ENCODE peak calls at places on chromosome 17, in seven cellular contexts. J, V, Y, O, C, D and Q are unnamed samples. For H3K4me1 and H3K36me3, the result is how much of the 10 kb centered on the place peaks cover.

GRCh38 chr17:3683054-3683511 is 12.9 kb downstream of the P2RX5 start:
- DNase-seq in J (peak), V (no peak), Y (no peak), O (peak), C (peak), D (no peak), Q (peak)

GRCh38 chr17:44602390-44602789 is 45.1 kb downstream of the FZD2 start:
- DNase-seq in J (no peak), V (no peak), Y (no peak), O (no peak), C (no peak), D (no peak), Q (no peak)

GRCh38 chr17:31320791-31321190 is 631 bp downstream of the EVI2A start:
- DNase-seq in J (no peak), V (no peak), Y (no peak), O (peak), C (no peak), D (no peak), Q (peak)

GRCh38 chr17:78675836-78676235 is 98.6 kb upstream of the DNAH17 start:
- DNase-seq in J (no peak), V (no peak), Y (no peak), O (no peak), C (no peak), D (no peak), Q (no peak)

GRCh38 chr17:39619786-39620101 is 7.0 kb upstream of the PPP1R1B start:
- DNase-seq in J (no peak), V (no peak), Y (no peak), O (no peak), C (no peak), D (no peak), Q (no peak)

GRCh38 chr17:42697108-42697811 is 14.9 kb downstream of the CNTNAP1 start:
- DNase-seq in J (no peak), V (no peak), Y (no peak), O (no peak), C (no peak), D (no peak), Q (no peak)

GRCh38 chr17:46836500-46836899 is 14.9 kb upstream of the WNT9B start:
- DNase-seq in J (no peak), V (no peak), Y (no peak), O (no peak), C (no peak), D (no peak), Q (no peak)

GRCh38 chr17:43453331-43453812 is 30.4 kb upstream of the DHX8 start:
- DNase-seq in J (no peak), V (no peak), Y (peak), O (no peak), C (peak), D (no peak), Q (no peak)

GRCh38 chr17:62162898-62163297 is 97.8 kb upstream of the MED13 start:
- DNase-seq in J (peak), V (no peak), Y (no peak), O (no peak), C (no peak), D (no peak), Q (no peak)

GRCh38 chr17:29590261-29590978 is 972 bp upstream of the GIT1 start:
- DNase-seq in J (no peak), V (no peak), Y (peak), O (peak), C (peak), D (peak), Q (peak)

GRCh38 chr17:62094175-62094574 is 29.1 kb upstream of the MED13 start:
- DNase-seq in J (no peak), V (no peak), Y (no peak), O (peak), C (no peak), D (no peak), Q (peak)

GRCh38 chr17:57442401-57442823 is 186.1 kb downstream of the MSI2 start:
- DNase-seq in J (no peak), V (no peak), Y (no peak), O (peak), C (no peak), D (no peak), Q (peak)
- H3K4me1 ChIP-seq in J (half or more), V (under half), Y (under half), O (under half), C (under half), D (half or more), Q (under half)

GRCh38 chr17:49214665-49215360 is 4.3 kb downstream of the ABI3 start:
- DNase-seq in J (no peak), V (no peak), Y (no peak), O (no peak), C (no peak), D (peak), Q (no peak)

GRCh38 chr17:49217651-49218413 is 7.3 kb downstream of the ABI3 start:
- DNase-seq in J (no peak), V (no peak), Y (peak), O (no peak), C (peak), D (peak), Q (no peak)

GRCh38 chr17:49213803-49214202 is 3.3 kb downstream of the ABI3 start:
- DNase-seq in J (no peak), V (no peak), Y (no peak), O (no peak), C (no peak), D (no peak), Q (no peak)

GRCh38 chr17:49216953-49217650 is 6.6 kb downstream of the ABI3 start:
- DNase-seq in J (no peak), V (peak), Y (peak), O (no peak), C (peak), D (peak), Q (no peak)

DNA sequence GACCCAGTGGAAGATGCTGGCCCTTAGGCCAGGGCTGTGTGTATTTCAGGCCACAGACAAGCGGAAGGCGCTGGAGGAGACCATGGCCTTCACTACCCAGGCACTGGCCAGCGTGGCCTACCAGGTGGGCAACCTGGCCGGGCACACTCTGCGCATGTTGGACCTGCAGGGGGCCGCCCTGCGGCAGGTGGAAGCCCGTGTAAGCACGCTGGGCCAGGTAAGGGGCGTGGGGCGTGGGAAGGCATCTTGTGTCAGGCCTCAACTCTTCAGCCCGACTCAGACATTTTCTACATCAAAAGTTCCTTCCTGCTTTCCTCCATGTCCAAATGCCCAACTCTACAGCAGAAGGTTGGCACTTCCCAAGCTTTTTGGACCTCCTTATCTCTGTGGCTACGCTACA is 6.0 kb downstream of the ABI3 start:
- DNase-seq in J (no peak), V (no peak), Y (no peak), O (no peak), C (no peak), D (no peak), Q (no peak)
- H3K4me3 ChIP-seq in J (no peak), V (no peak), Y (no peak), O (no peak), C (no peak), D (no peak), Q (no peak)

GRCh38 chr17:35076874-35077273 is 13.4 kb upstream of the RFFL start:
- DNase-seq in J (no peak), V (no peak), Y (no peak), O (no peak), C (no peak), D (no peak), Q (no peak)

GRCh38 chr17:35081638-35082037 is 18.1 kb upstream of the RFFL start:
- DNase-seq in J (no peak), V (no peak), Y (no peak), O (no peak), C (no peak), D (no peak), Q (no peak)

GRCh38 chr17:35082073-35082657 is 18.7 kb upstream of the RFFL start:
- DNase-seq in J (peak), V (no peak), Y (no peak), O (peak), C (no peak), D (peak), Q (peak)

GRCh38 chr17:35080536-35080935 is 17.0 kb upstream of the RFFL start:
- DNase-seq in J (no peak), V (no peak), Y (no peak), O (no peak), C (no peak), D (no peak), Q (no peak)

GRCh38 chr17:35079547-35079946 is 16.0 kb upstream of the RFFL start:
- DNase-seq in J (no peak), V (no peak), Y (no peak), O (peak), C (peak), D (no peak), Q (no peak)
- H3K36me3 ChIP-seq in J (under half), V (under half), Y (under half), O (under half), C (under half), D (under half), Q (under half)

DNA sequence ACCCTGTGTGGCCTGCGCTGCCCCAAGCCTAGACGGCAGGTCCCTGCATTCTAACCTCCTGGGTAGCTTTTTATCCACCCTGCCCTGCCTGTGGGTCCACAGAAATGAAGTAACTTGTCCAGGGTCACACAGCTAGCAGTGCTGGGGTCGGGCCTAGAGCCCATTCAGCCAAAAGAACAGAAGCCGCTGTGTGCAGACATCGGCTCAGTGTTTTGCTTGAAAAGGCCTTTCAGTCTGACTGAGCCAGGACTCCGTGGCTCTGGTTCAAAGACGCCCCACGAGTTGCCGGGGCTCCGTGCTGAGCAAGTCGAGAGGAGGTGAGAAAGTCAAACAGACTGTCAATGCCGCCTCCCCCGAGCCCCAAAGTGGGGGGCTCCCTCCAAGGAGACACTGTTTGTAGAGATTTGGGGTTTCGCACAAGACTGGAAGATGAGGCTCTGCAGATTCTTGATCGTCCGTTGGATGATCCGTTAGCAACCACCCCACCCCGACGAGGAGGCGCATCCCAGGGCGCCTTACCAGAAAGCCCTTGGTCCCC is 226.2 kb downstream of the NTN1 start:
- DNase-seq in J (no peak), V (no peak), Y (no peak), O (no peak), C (no peak), D (no peak), Q (no peak)
- H3K4me1 ChIP-seq in J (under half), V (under half), Y (under half), O (under half), C (under half), D (under half), Q (under half)

DNA sequence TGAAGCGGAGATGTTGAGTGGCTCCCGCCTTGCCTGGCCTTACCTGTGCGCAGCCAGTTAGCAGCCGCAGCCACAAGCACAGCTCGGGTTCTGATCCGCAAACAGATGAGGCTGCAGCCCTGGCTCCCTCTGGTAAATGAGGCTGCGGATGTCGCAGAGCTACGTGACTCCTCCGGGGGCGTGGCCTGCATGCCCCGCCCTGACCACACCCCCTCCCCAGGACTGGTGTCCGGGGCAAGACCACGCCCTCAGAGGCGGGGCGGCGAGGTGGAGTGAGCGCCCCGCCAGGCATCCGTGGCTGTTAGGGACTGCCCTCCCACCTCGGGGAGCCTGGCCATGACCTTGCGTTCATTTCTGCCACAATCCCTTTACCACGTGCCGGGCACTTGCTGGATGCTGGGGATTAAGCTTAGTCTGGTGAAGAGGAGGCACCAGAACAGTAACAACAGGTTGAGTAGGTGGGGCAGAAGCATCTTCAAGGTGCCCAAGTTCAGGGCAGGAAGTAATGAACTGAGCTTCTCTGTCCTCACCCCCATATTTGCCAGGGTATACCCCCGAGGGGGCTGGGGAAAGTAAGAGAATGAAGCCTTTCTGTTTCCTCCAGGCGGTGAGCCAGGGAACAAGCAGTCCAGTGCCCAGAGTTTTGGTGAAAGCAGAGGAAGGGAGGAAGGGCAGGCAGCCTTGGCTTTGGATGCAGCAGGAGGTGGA is at the start of gene ALDOC:
- DNase-seq in J (peak), V (peak), Y (peak), O (peak), C (peak), D (peak), Q (peak)
- H3K4me3 ChIP-seq in J (peak), V (peak), Y (peak), O (peak), C (no peak), D (no peak), Q (peak)

DNA sequence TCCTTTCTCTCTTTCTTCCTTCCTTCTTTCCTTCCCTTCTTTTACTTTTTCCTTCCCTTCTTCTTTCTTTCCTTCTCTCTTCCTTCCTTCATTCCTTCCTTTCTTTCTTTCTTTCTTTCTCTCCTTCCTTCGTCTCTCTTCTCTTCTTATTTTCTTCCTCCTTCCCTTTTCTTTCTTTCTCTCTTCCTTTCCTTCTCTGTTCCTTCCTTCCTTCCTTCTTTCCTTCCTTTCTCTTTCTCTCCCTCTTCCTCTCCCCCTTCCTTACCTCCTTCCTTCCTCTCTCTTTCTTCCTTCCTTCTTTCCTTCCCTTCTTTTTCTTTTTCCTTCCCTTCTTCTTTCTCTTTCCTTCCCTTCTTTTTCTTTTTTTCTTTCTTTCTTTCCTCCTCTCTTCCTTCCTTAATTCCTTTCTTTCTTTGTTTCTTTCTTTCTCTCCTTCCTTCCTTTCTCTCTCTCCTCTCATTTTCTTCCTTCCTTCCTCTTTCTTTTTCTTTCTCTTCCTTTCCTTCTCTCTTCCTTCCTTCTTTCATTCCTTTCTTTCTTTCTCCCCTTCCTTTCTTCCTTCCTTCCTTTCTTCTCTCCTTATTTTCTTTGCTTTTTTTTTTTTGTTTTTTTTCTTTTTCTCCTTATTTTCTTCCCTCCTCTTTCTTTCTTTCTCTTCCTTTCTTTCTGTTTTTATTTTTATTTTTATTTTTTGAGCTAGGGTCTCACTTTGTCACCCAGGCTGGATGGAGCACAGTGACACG is 22.8 kb downstream of the GPR142 start:
- DNase-seq in J (no peak), V (no peak), Y (no peak), O (no peak), C (no peak), D (no peak), Q (no peak)
- H3K36me3 ChIP-seq in J (under half), V (under half), Y (under half), O (under half), C (under half), D (under half), Q (under half)

DNA sequence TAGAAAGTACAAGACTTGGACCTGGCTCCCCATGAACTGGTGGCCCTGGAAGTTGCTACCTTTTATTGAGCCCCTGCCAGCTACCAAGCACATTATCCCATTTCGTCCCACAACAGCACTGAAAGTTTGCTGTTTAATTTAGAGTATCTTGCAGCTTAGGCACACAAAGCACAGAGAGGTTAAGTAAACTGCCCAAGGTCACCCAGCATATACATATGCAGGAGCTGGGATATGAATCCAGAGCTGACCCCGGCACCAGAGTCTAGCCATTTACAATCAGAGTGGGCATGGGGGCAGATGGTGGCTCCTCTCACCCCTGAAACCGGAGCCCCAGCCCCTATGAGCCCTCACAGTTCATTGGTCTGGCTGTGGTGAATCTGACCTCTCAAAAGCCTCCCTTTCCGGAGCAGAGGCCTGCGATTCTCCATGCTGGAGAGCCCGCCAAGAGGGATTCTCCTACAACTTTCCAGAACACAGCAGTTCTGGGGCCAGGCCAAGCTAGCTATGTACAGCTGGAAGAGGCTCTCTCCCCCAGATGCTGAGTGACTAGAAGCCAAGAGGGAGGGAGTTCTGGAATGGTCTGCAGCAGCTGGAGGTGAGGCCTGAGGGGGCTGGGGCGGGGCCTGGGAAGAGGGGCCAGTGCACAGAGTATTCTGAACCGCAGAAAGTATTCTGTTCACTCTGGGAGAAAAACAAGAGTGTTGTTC is 58.3 kb downstream of the SREBF1 start:
- DNase-seq in J (peak), V (peak), Y (peak), O (peak), C (peak), D (peak), Q (peak)
- H3K4me1 ChIP-seq in J (under half), V (under half), Y (half or more), O (under half), C (under half), D (half or more), Q (under half)